ENCODE peak calls at places on chromosomes 16 and 17, in ten cellular contexts. Q is fibroblast of pulmonary artery; O is activated T-cell treated with anti-CD3 and anti-CD28 coated beads for 4 hours; E is NCI-H1092; J is astrocyte of the hippocampus; V is prostate gland; M is activated CD4-positive, alpha-beta memory T cell treated with anti-CD3 and anti-CD28 coated beads for 36 hours; G is T-helper 1 cell; S is HEK293T; Y is MM.1S. H is an unnamed sample.
A peak's percentile ranks its signal among the peaks of the same experiment; 100 is the strongest.

GRCh38 chr17:79188048-79188447 is 113.4 kb downstream of the ENGASE start:
- DNase-seq in M (peak; percentile 26), Q (no peak), E (peak; percentile 10), Y (no peak), O (no peak), J (peak; percentile 27), G (no peak), V (no peak), S (peak; percentile 75), H (peak; percentile 61)

GRCh38 chr16:48734220-48734619 is 124.2 kb upstream of the N4BP1 start:
- DNase-seq in M (no peak), Q (no peak), S (no peak), V (no peak), G (no peak), J (no peak), E (peak; percentile 4), Y (no peak), O (no peak), H (no peak)

GRCh38 chr17:72887917-72888316 is 204.6 kb downstream of the SLC39A11 start:
- DNase-seq in S (no peak), Q (no peak), V (no peak), Y (no peak), E (no peak), M (no peak), J (no peak), O (no peak), G (no peak), H (no peak)

GRCh38 chr17:77846531-77847085 is 111.9 kb upstream of the TNRC6C start:
- DNase-seq in E (no peak), G (no peak), Y (peak; percentile 48), V (no peak), Q (no peak), S (no peak), J (no peak), M (no peak), O (no peak), H (peak; percentile 85)

GRCh38 chr17:32009262-32009542 is 2.0 kb downstream of the LRRC37B start:
- DNase-seq in G (no peak), M (no peak), V (no peak), J (no peak), Q (no peak), Y (no peak), E (no peak), O (no peak), S (no peak), H (no peak)

GRCh38 chr16:10261077-10261476 is 78.8 kb upstream of the GRIN2A start:
- DNase-seq in M (no peak), J (no peak), Y (no peak), E (no peak), S (no peak), G (no peak), Q (no peak), O (no peak), V (no peak), H (no peak)

GRCh38 chr17:76473541-76473985 is 6.2 kb downstream of the AANAT start:
- DNase-seq in Q (no peak), S (no peak), M (peak; percentile 20), Y (no peak), O (no peak), E (no peak), J (no peak), V (no peak), G (no peak), H (no peak)

GRCh38 chr16:23999663-24000062 is 163.9 kb downstream of the PRKCB start:
- DNase-seq in S (no peak), J (no peak), O (no peak), Y (no peak), V (no peak), G (no peak), M (peak; percentile 89), E (no peak), Q (no peak), H (no peak)

GRCh38 chr17:19254651-19255050 is 17.5 kb downstream of the EPN2 start:
- DNase-seq in S (no peak), O (no peak), M (no peak), E (no peak), Y (no peak), J (no peak), G (no peak), V (no peak), Q (no peak), H (no peak)

GRCh38 chr16:50209548-50210265 is 56.6 kb downstream of the TENT4B start:
- DNase-seq in J (no peak), S (no peak), O (no peak), M (no peak), E (no peak), V (no peak), Y (peak; percentile 85), Q (no peak), G (no peak), H (peak; percentile 19)

GRCh38 chr17:51487947-51488346 is 227.6 kb downstream of the UTP18 start:
- DNase-seq in M (peak; percentile 45), V (no peak), Q (no peak), Y (no peak), G (no peak), J (no peak), S (peak; percentile 58), E (no peak), O (peak; percentile 14), H (peak; percentile 5)

GRCh38 chr17:44922746-44923470 is 7.6 kb upstream of the GFAP start:
- DNase-seq in O (no peak), Q (no peak), M (no peak), G (no peak), S (no peak), Y (no peak), E (no peak), J (no peak), V (no peak), H (no peak)

GRCh38 chr17:58317421-58318064 is 11.1 kb downstream of the TSPOAP1 start:
- DNase-seq in J (peak; percentile 76), E (no peak), Y (peak; percentile 75), O (peak; percentile 61), S (peak; percentile 81), Q (peak; percentile 61), M (peak; percentile 89), V (peak; percentile 36), G (no peak), H (peak; percentile 89)

GRCh38 chr17:49280918-49281317 is 50.3 kb upstream of the PHOSPHO1 start:
- DNase-seq in E (no peak), V (no peak), Y (no peak), O (no peak), Q (no peak), M (no peak), G (no peak), J (no peak), S (no peak), H (no peak)

GRCh38 chr16:275041-275621 is 613 bp downstream of the RGS11 start:
- DNase-seq in M (peak; percentile 21), V (no peak), Q (no peak), O (no peak), J (no peak), G (no peak), Y (no peak), S (no peak), E (no peak), H (no peak)

GRCh38 chr17:71084219-71084618 is 914.9 kb downstream of the KCNJ2 start:
- DNase-seq in G (no peak), O (no peak), E (no peak), M (no peak), Q (peak; percentile 69), S (peak; percentile 53), Y (peak; percentile 29), V (peak; percentile 9), J (no peak), H (peak; percentile 32)

GRCh38 chr17:48051706-48052486 is 3.7 kb downstream of the NFE2L1 start:
- DNase-seq in E (no peak), G (no peak), Y (no peak), M (no peak), Q (peak; percentile 99), O (no peak), S (no peak), J (peak; percentile 94), V (peak; percentile 28), H (no peak)

GRCh38 chr17:68048996-68049395 is 13.5 kb downstream of the KPNA2 start:
- DNase-seq in M (no peak), G (no peak), V (no peak), O (no peak), S (peak; percentile 18), Q (no peak), E (no peak), Y (no peak), J (no peak), H (peak; percentile 37)

GRCh38 chr17:80845121-80845862 is 146.3 kb upstream of the CHMP6 start:
- DNase-seq in G (no peak), V (no peak), Y (no peak), E (no peak), O (no peak), J (no peak), Q (no peak), M (no peak), S (no peak), H (peak; percentile 64)

GRCh38 chr17:81400939-81401726 is 5.9 kb downstream of the BAHCC1 start:
- DNase-seq in Y (no peak), V (no peak), M (no peak), E (no peak), Q (no peak), J (peak; percentile 43), O (no peak), S (no peak), G (no peak), H (no peak)

GRCh38 chr17:4945176-4945943 is 3.0 kb downstream of the PFN1 start:
- DNase-seq in V (peak; percentile 47), Y (peak; percentile 61), Q (peak; percentile 90), O (peak; percentile 84), G (peak; percentile 35), J (peak; percentile 90), S (no peak), M (peak; percentile 94), E (no peak), H (peak; percentile 46)

GRCh38 chr16:397736-398332 is 835 bp downstream of the NME4 start:
- DNase-seq in V (peak; percentile 82), Y (peak; percentile 69), Q (peak; percentile 61), M (peak; percentile 55), J (peak; percentile 87), O (no peak), S (peak; percentile 49), G (no peak), E (peak; percentile 18), H (peak; percentile 59)

GRCh38 chr17:40564883-40565744 is at the start of gene CCR7:
- DNase-seq in G (peak; percentile 72), Q (no peak), E (no peak), J (no peak), V (no peak), O (peak; percentile 68), M (peak; percentile 92), Y (no peak), S (no peak), H (peak; percentile 75)

GRCh38 chr17:7894866-7895265 is 6.3 kb downstream of the CHD3 start:
- DNase-seq in M (no peak), E (no peak), O (no peak), S (no peak), J (no peak), Q (no peak), G (no peak), Y (no peak), V (no peak), H (no peak)

GRCh38 chr16:76164970-76165558 is 112.1 kb upstream of the CNTNAP4 start:
- DNase-seq in V (no peak), S (no peak), Q (no peak), J (no peak), Y (no peak), O (no peak), G (no peak), M (no peak), E (no peak), H (no peak)

GRCh38 chr17:59669411-59669810 is 37.8 kb downstream of the PTRH2 start:
- DNase-seq in S (no peak), J (no peak), E (no peak), M (no peak), V (no peak), Y (no peak), G (no peak), Q (no peak), O (no peak), H (no peak)

GRCh38 chr17:75830168-75831031 is 13.8 kb downstream of the UNC13D start:
- DNase-seq in S (peak; percentile 73), J (no peak), V (no peak), E (no peak), Q (no peak), O (peak; percentile 15), M (peak; percentile 40), Y (no peak), G (no peak), H (peak; percentile 55)

GRCh38 chr17:44363613-44364159 is at the start of gene FAM171A2:
- DNase-seq in S (peak; percentile 91), G (peak; percentile 45), M (peak; percentile 74), Q (peak; percentile 57), E (peak; percentile 60), Y (peak; percentile 68), V (no peak), J (peak; percentile 88), O (peak; percentile 49), H (peak; percentile 83)